ENCODE peak calls at places on chromosomes 11 and 22, in nine cellular contexts. N, C, X, Y, D, O, L, P and M are unnamed samples.

GRCh38 chr11:64245401-64245796 is 1.3 kb downstream of the PPP1R14B start:
- DNase-seq in X (no peak), N (peak), O (no peak), P (peak), L (no peak), C (no peak), D (no peak), Y (no peak), M (peak)

GRCh38 chr11:35082322-35083180 is 56.4 kb upstream of the CD44 start:
- DNase-seq in P (peak), N (no peak), X (peak), O (peak), D (peak), L (peak), Y (peak), C (no peak), M (peak)

GRCh38 chr11:112525844-112526590 is 265.4 kb upstream of the PLET1 start:
- DNase-seq in X (no peak), D (no peak), C (no peak), N (no peak), Y (no peak), O (no peak), P (no peak), L (peak), M (peak)

GRCh38 chr11:65606876-65607613 is 7.0 kb downstream of the MAP3K11 start:
- DNase-seq in D (no peak), X (peak), L (peak), Y (no peak), O (peak), C (peak), P (peak), N (peak), M (no peak)

GRCh38 chr11:123063396-123064267 is 1.7 kb upstream of the HSPA8 start:
- DNase-seq in O (peak), N (peak), L (peak), D (no peak), C (peak), P (no peak), Y (no peak), X (peak), M (peak)

GRCh38 chr11:76849376-76849775 is 11.3 kb upstream of the ACER3 start:
- DNase-seq in X (no peak), P (no peak), L (no peak), O (no peak), N (no peak), C (no peak), D (no peak), Y (no peak), M (no peak)

GRCh38 chr11:13535819-13536218 is 40.0 kb upstream of the PTH start:
- DNase-seq in D (no peak), N (no peak), L (no peak), C (no peak), P (no peak), Y (no peak), O (no peak), X (peak), M (peak)

GRCh38 chr22:24583221-24583971 is 9.5 kb downstream of the LRRC75B start:
- DNase-seq in X (peak), Y (no peak), L (no peak), C (peak), N (peak), P (peak), O (peak), D (no peak), M (no peak)

GRCh38 chr11:81420668-81421550 is 1312.8 kb downstream of the FAM181B start:
- DNase-seq in O (no peak), L (no peak), N (no peak), P (no peak), Y (no peak), X (no peak), D (no peak), C (no peak), M (no peak)

GRCh38 chr22:48301421-48301820 is 1526.3 kb downstream of the BRD1 start:
- DNase-seq in Y (no peak), D (no peak), N (no peak), C (peak), O (no peak), X (no peak), L (no peak), P (no peak), M (no peak)

GRCh38 chr11:1920909-1921575 is 1.5 kb downstream of the TNNT3 start:
- DNase-seq in C (no peak), O (no peak), D (no peak), N (no peak), X (no peak), L (no peak), P (peak), Y (no peak), M (no peak)

GRCh38 chr11:24900524-24900923 is 403.7 kb downstream of the LUZP2 start:
- DNase-seq in Y (no peak), P (no peak), L (no peak), X (no peak), C (no peak), D (no peak), N (no peak), O (no peak), M (no peak)

GRCh38 chr11:126411971-126412381 is 56.5 kb downstream of the ST3GAL4 start:
- DNase-seq in P (peak), Y (no peak), C (no peak), L (no peak), N (no peak), O (no peak), X (peak), D (no peak), M (no peak)

GRCh38 chr11:35031869-35032268 is 107.1 kb upstream of the CD44 start:
- DNase-seq in D (no peak), P (no peak), O (no peak), C (no peak), Y (no peak), L (peak), X (no peak), N (no peak), M (peak)